ENCODE peak calls at places on chromosome 22, in seven cellular contexts. One of them, this sample, is unnamed.

GRCh38 chr22:37165066-37165465 is 15.3 kb upstream of the IL2RB start:
- DNase-seq in GM03348: no peak
- DNase-seq in COR-L47: no peak
- DNase-seq in midbrain: no peak
- DNase-seq in activated CD4-positive, alpha-beta T cell treated with anti-CD3 and anti-CD28 coated beads for 24 hours: no peak
- DNase-seq in IMR-90: no peak
- DNase-seq in hypothalamus: no peak
- DNase-seq in this sample: no peak

GRCh38 chr22:29454186-29454745 is 15.9 kb downstream of the RFPL1 start:
- DNase-seq in hypothalamus: peak; percentile 46
- DNase-seq in IMR-90: no peak
- DNase-seq in GM03348: no peak
- DNase-seq in activated CD4-positive, alpha-beta T cell treated with anti-CD3 and anti-CD28 coated beads for 24 hours: no peak
- DNase-seq in midbrain: peak; percentile 56
- DNase-seq in COR-L47: no peak
- DNase-seq in this sample: no peak

GRCh38 chr22:40571887-40572286 is 64.6 kb downstream of the MRTFA start:
- DNase-seq in COR-L47: no peak
- DNase-seq in midbrain: no peak
- DNase-seq in hypothalamus: no peak
- DNase-seq in GM03348: no peak
- DNase-seq in activated CD4-positive, alpha-beta T cell treated with anti-CD3 and anti-CD28 coated beads for 24 hours: no peak
- DNase-seq in IMR-90: no peak
- DNase-seq in this sample: no peak

GRCh38 chr22:46047841-46048595 is 71.1 kb upstream of the WNT7B start:
- DNase-seq in midbrain: no peak
- DNase-seq in GM03348: no peak
- DNase-seq in COR-L47: no peak
- DNase-seq in hypothalamus: no peak
- DNase-seq in IMR-90: no peak
- DNase-seq in activated CD4-positive, alpha-beta T cell treated with anti-CD3 and anti-CD28 coated beads for 24 hours: no peak
- DNase-seq in this sample: peak; percentile 78

GRCh38 chr22:36775589-36775965 is 342 bp downstream of the IFT27 start:
- DNase-seq in GM03348: no peak
- DNase-seq in hypothalamus: peak; percentile 62
- DNase-seq in IMR-90: peak; percentile 5
- DNase-seq in activated CD4-positive, alpha-beta T cell treated with anti-CD3 and anti-CD28 coated beads for 24 hours: no peak
- DNase-seq in midbrain: peak; percentile 8
- DNase-seq in COR-L47: peak; percentile 19
- DNase-seq in this sample: peak; percentile 48

GRCh38 chr22:42273855-42274451 is 3.5 kb upstream of the TCF20 start:
- DNase-seq in activated CD4-positive, alpha-beta T cell treated with anti-CD3 and anti-CD28 coated beads for 24 hours: no peak
- DNase-seq in midbrain: no peak
- DNase-seq in hypothalamus: no peak
- DNase-seq in IMR-90: no peak
- DNase-seq in GM03348: no peak
- DNase-seq in COR-L47: no peak
- DNase-seq in this sample: no peak

GRCh38 chr22:39292561-39293074 is 26.8 kb downstream of the RPL3 start:
- DNase-seq in IMR-90: peak; percentile 92
- DNase-seq in hypothalamus: peak; percentile 34
- DNase-seq in activated CD4-positive, alpha-beta T cell treated with anti-CD3 and anti-CD28 coated beads for 24 hours: no peak
- DNase-seq in GM03348: peak; percentile 95
- DNase-seq in midbrain: peak; percentile 37
- DNase-seq in COR-L47: peak; percentile 50
- DNase-seq in this sample: peak; percentile 55

GRCh38 chr22:36052505-36052941 is 23.9 kb upstream of the RBFOX2 start:
- DNase-seq in GM03348: peak; percentile 48
- DNase-seq in IMR-90: peak; percentile 57
- DNase-seq in COR-L47: no peak
- DNase-seq in hypothalamus: no peak
- DNase-seq in midbrain: no peak
- DNase-seq in activated CD4-positive, alpha-beta T cell treated with anti-CD3 and anti-CD28 coated beads for 24 hours: no peak
- DNase-seq in this sample: no peak

GRCh38 chr22:49672013-49672516 is 155.6 kb downstream of the BRD1 start:
- DNase-seq in COR-L47: no peak
- DNase-seq in midbrain: no peak
- DNase-seq in activated CD4-positive, alpha-beta T cell treated with anti-CD3 and anti-CD28 coated beads for 24 hours: no peak
- DNase-seq in IMR-90: no peak
- DNase-seq in hypothalamus: no peak
- DNase-seq in GM03348: no peak
- DNase-seq in this sample: no peak

GRCh38 chr22:45240137-45240809 is 421 bp downstream of the KIAA0930 start:
- DNase-seq in midbrain: no peak
- DNase-seq in GM03348: peak; percentile 67
- DNase-seq in COR-L47: no peak
- DNase-seq in hypothalamus: no peak
- DNase-seq in activated CD4-positive, alpha-beta T cell treated with anti-CD3 and anti-CD28 coated beads for 24 hours: no peak
- DNase-seq in IMR-90: no peak
- DNase-seq in this sample: no peak

GRCh38 chr22:38097557-38098409 is 12.7 kb downstream of the BAIAP2L2 start:
- DNase-seq in midbrain: no peak
- DNase-seq in hypothalamus: no peak
- DNase-seq in GM03348: no peak
- DNase-seq in IMR-90: peak; percentile 12
- DNase-seq in activated CD4-positive, alpha-beta T cell treated with anti-CD3 and anti-CD28 coated beads for 24 hours: no peak
- DNase-seq in COR-L47: no peak
- DNase-seq in this sample: no peak

GRCh38 chr22:45162531-45162930 is 1.2 kb upstream of the NUP50 start:
- DNase-seq in hypothalamus: no peak
- DNase-seq in activated CD4-positive, alpha-beta T cell treated with anti-CD3 and anti-CD28 coated beads for 24 hours: no peak
- DNase-seq in IMR-90: no peak
- DNase-seq in GM03348: no peak
- DNase-seq in COR-L47: no peak
- DNase-seq in midbrain: no peak
- DNase-seq in this sample: no peak

GRCh38 chr22:25555506-25556060 is 8.9 kb upstream of the GRK3 start:
- DNase-seq in COR-L47: no peak
- DNase-seq in midbrain: no peak
- DNase-seq in GM03348: no peak
- DNase-seq in IMR-90: no peak
- DNase-seq in hypothalamus: no peak
- DNase-seq in activated CD4-positive, alpha-beta T cell treated with anti-CD3 and anti-CD28 coated beads for 24 hours: no peak
- DNase-seq in this sample: no peak

GRCh38 chr22:28716686-28717085 is 24.9 kb downstream of the CHEK2 start:
- DNase-seq in midbrain: no peak
- DNase-seq in hypothalamus: no peak
- DNase-seq in COR-L47: no peak
- DNase-seq in activated CD4-positive, alpha-beta T cell treated with anti-CD3 and anti-CD28 coated beads for 24 hours: no peak
- DNase-seq in IMR-90: peak; percentile 21
- DNase-seq in GM03348: no peak
- DNase-seq in this sample: no peak

GRCh38 chr22:17576475-17576874 is 13.2 kb downstream of the SLC25A18 start:
- DNase-seq in COR-L47: no peak
- DNase-seq in hypothalamus: no peak
- DNase-seq in IMR-90: peak; percentile 65
- DNase-seq in activated CD4-positive, alpha-beta T cell treated with anti-CD3 and anti-CD28 coated beads for 24 hours: no peak
- DNase-seq in midbrain: no peak
- DNase-seq in GM03348: peak; percentile 88
- DNase-seq in this sample: no peak

GRCh38 chr22:38170469-38170868 is 11.2 kb downstream of the PLA2G6 start:
- DNase-seq in IMR-90: no peak
- DNase-seq in midbrain: no peak
- DNase-seq in GM03348: no peak
- DNase-seq in COR-L47: no peak
- DNase-seq in hypothalamus: no peak
- DNase-seq in activated CD4-positive, alpha-beta T cell treated with anti-CD3 and anti-CD28 coated beads for 24 hours: no peak
- DNase-seq in this sample: no peak

GRCh38 chr22:35593885-35594470 is 23.2 kb downstream of the MB start:
- DNase-seq in IMR-90: no peak
- DNase-seq in COR-L47: no peak
- DNase-seq in hypothalamus: no peak
- DNase-seq in activated CD4-positive, alpha-beta T cell treated with anti-CD3 and anti-CD28 coated beads for 24 hours: no peak
- DNase-seq in midbrain: no peak
- DNase-seq in GM03348: no peak
- DNase-seq in this sample: no peak

GRCh38 chr22:35231585-35232084 is 25.7 kb upstream of the HMGXB4 start:
- DNase-seq in IMR-90: peak; percentile 55
- DNase-seq in hypothalamus: no peak
- DNase-seq in activated CD4-positive, alpha-beta T cell treated with anti-CD3 and anti-CD28 coated beads for 24 hours: peak; percentile 61
- DNase-seq in midbrain: peak; percentile 29
- DNase-seq in GM03348: peak; percentile 73
- DNase-seq in COR-L47: peak; percentile 77
- DNase-seq in this sample: peak; percentile 37

GRCh38 chr22:18966748-18967147 is 30.7 kb upstream of the PRODH start:
- DNase-seq in COR-L47: no peak
- DNase-seq in GM03348: no peak
- DNase-seq in IMR-90: no peak
- DNase-seq in midbrain: no peak
- DNase-seq in activated CD4-positive, alpha-beta T cell treated with anti-CD3 and anti-CD28 coated beads for 24 hours: no peak
- DNase-seq in hypothalamus: no peak
- DNase-seq in this sample: peak; percentile 59

GRCh38 chr22:20464096-20464614 is 26.5 kb upstream of the SCARF2 start:
- DNase-seq in midbrain: no peak
- DNase-seq in COR-L47: no peak
- DNase-seq in activated CD4-positive, alpha-beta T cell treated with anti-CD3 and anti-CD28 coated beads for 24 hours: peak; percentile 26
- DNase-seq in IMR-90: no peak
- DNase-seq in GM03348: no peak
- DNase-seq in hypothalamus: no peak
- DNase-seq in this sample: no peak

GRCh38 chr22:23251445-23252093 is 71.3 kb downstream of the BCR start:
- DNase-seq in activated CD4-positive, alpha-beta T cell treated with anti-CD3 and anti-CD28 coated beads for 24 hours: no peak
- DNase-seq in IMR-90: peak; percentile 45
- DNase-seq in COR-L47: no peak
- DNase-seq in hypothalamus: no peak
- DNase-seq in GM03348: peak; percentile 43
- DNase-seq in midbrain: no peak
- DNase-seq in this sample: no peak

GRCh38 chr22:24214467-24215285 is 30.2 kb downstream of the GGT5 start:
- DNase-seq in IMR-90: no peak
- DNase-seq in hypothalamus: no peak
- DNase-seq in GM03348: no peak
- DNase-seq in activated CD4-positive, alpha-beta T cell treated with anti-CD3 and anti-CD28 coated beads for 24 hours: no peak
- DNase-seq in COR-L47: no peak
- DNase-seq in midbrain: no peak
- DNase-seq in this sample: no peak

GRCh38 chr22:44567846-44568493 is 69.9 kb upstream of the RTL6 start:
- DNase-seq in activated CD4-positive, alpha-beta T cell treated with anti-CD3 and anti-CD28 coated beads for 24 hours: peak; percentile 15
- DNase-seq in GM03348: no peak
- DNase-seq in hypothalamus: no peak
- DNase-seq in midbrain: no peak
- DNase-seq in IMR-90: peak; percentile 39
- DNase-seq in COR-L47: peak; percentile 21
- DNase-seq in this sample: no peak

GRCh38 chr22:25405854-25406509 is 158.5 kb upstream of the GRK3 start:
- DNase-seq in activated CD4-positive, alpha-beta T cell treated with anti-CD3 and anti-CD28 coated beads for 24 hours: no peak
- DNase-seq in GM03348: no peak
- DNase-seq in COR-L47: no peak
- DNase-seq in IMR-90: no peak
- DNase-seq in hypothalamus: no peak
- DNase-seq in midbrain: no peak
- DNase-seq in this sample: no peak

GRCh38 chr22:35430897-35431322 is 31.0 kb downstream of the MCM5 start:
- DNase-seq in activated CD4-positive, alpha-beta T cell treated with anti-CD3 and anti-CD28 coated beads for 24 hours: peak; percentile 57
- DNase-seq in hypothalamus: peak; percentile 79
- DNase-seq in IMR-90: peak; percentile 96
- DNase-seq in GM03348: peak; percentile 99
- DNase-seq in midbrain: peak; percentile 80
- DNase-seq in COR-L47: peak; percentile 76
- DNase-seq in this sample: peak; percentile 98

GRCh38 chr22:40818747-40819662 is at the start of gene SLC25A17:
- DNase-seq in midbrain: peak; percentile 92
- DNase-seq in activated CD4-positive, alpha-beta T cell treated with anti-CD3 and anti-CD28 coated beads for 24 hours: peak; percentile 78
- DNase-seq in COR-L47: peak; percentile 85
- DNase-seq in IMR-90: peak; percentile 69
- DNase-seq in hypothalamus: peak; percentile 87
- DNase-seq in GM03348: peak; percentile 98
- DNase-seq in this sample: peak; percentile 89

GRCh38 chr22:41469218-41469851 is 418 bp downstream of the ACO2 start:
- DNase-seq in activated CD4-positive, alpha-beta T cell treated with anti-CD3 and anti-CD28 coated beads for 24 hours: no peak
- DNase-seq in midbrain: peak; percentile 43
- DNase-seq in GM03348: peak; percentile 14
- DNase-seq in hypothalamus: no peak
- DNase-seq in COR-L47: no peak
- DNase-seq in IMR-90: no peak
- DNase-seq in this sample: no peak

GRCh38 chr22:39808087-39808486 is 85.5 kb downstream of the ENTHD1 start:
- DNase-seq in hypothalamus: no peak
- DNase-seq in GM03348: no peak
- DNase-seq in COR-L47: no peak
- DNase-seq in activated CD4-positive, alpha-beta T cell treated with anti-CD3 and anti-CD28 coated beads for 24 hours: no peak
- DNase-seq in midbrain: no peak
- DNase-seq in IMR-90: peak; percentile 6
- DNase-seq in this sample: no peak

GRCh38 chr22:36036167-36036624 is 7.6 kb upstream of the RBFOX2 start:
- DNase-seq in IMR-90: no peak
- DNase-seq in COR-L47: no peak
- DNase-seq in activated CD4-positive, alpha-beta T cell treated with anti-CD3 and anti-CD28 coated beads for 24 hours: no peak
- DNase-seq in GM03348: no peak
- DNase-seq in midbrain: no peak
- DNase-seq in hypothalamus: no peak
- DNase-seq in this sample: no peak

GRCh38 chr22:26432619-26433311 is 3.7 kb downstream of the ASPHD2 start:
- DNase-seq in IMR-90: no peak
- DNase-seq in hypothalamus: no peak
- DNase-seq in COR-L47: no peak
- DNase-seq in GM03348: no peak
- DNase-seq in midbrain: no peak
- DNase-seq in activated CD4-positive, alpha-beta T cell treated with anti-CD3 and anti-CD28 coated beads for 24 hours: no peak
- DNase-seq in this sample: no peak

GRCh38 chr22:30802202-30803166 is 107.8 kb downstream of the OSBP2 start:
- DNase-seq in hypothalamus: peak; percentile 72
- DNase-seq in IMR-90: peak; percentile 90
- DNase-seq in GM03348: peak; percentile 97
- DNase-seq in COR-L47: peak; percentile 71
- DNase-seq in midbrain: peak; percentile 84
- DNase-seq in activated CD4-positive, alpha-beta T cell treated with anti-CD3 and anti-CD28 coated beads for 24 hours: peak; percentile 45
- DNase-seq in this sample: peak; percentile 62